ENCODE peak calls at places on chromosome 11, in nine cellular contexts. B, P, M, T, X, G, W, Y and V are unnamed samples.

GRCh38 chr11:64285885-64286800 is 495 bp downstream of the GPR137 start:
- DNase-seq in B (no peak), P (no peak), M (no peak), T (no peak), X (no peak), G (no peak), W (no peak), Y (peak), V (no peak)

GRCh38 chr11:31870609-31871309 is 59.6 kb upstream of the PAX6 start:
- DNase-seq in B (peak), P (peak), M (peak), T (peak), X (peak), G (peak), W (peak), Y (no peak), V (no peak)

GRCh38 chr11:63866211-63866610 is 27.3 kb downstream of the MARK2 start:
- DNase-seq in B (no peak), P (peak), M (no peak), T (peak), X (peak), G (peak), W (no peak), Y (peak), V (no peak)

GRCh38 chr11:73227571-73228211 is 9.6 kb downstream of the P2RY2 start:
- DNase-seq in B (no peak), P (peak), M (no peak), T (no peak), X (peak), G (no peak), W (no peak), Y (peak), V (no peak)

GRCh38 chr11:83685730-83686129 is 399.6 kb upstream of the CCDC90B start:
- DNase-seq in B (no peak), P (no peak), M (no peak), T (no peak), X (no peak), G (no peak), W (no peak), Y (no peak), V (no peak)

GRCh38 chr11:69471329-69472052 is 10.0 kb upstream of the LINC01488 start:
- DNase-seq in B (no peak), P (no peak), M (no peak), T (no peak), X (no peak), G (peak), W (no peak), Y (no peak), V (no peak)

GRCh38 chr11:92556435-92556834 is 331.8 kb downstream of the FAT3 start:
- DNase-seq in B (no peak), P (no peak), M (no peak), T (peak), X (no peak), G (peak), W (peak), Y (no peak), V (no peak)

GRCh38 chr11:81301426-81301825 is 1432.2 kb downstream of the FAM181B start:
- DNase-seq in B (no peak), P (no peak), M (no peak), T (no peak), X (no peak), G (no peak), W (no peak), Y (no peak), V (no peak)

GRCh38 chr11:102007567-102008437 is 39.4 kb upstream of the CFAP300 start:
- DNase-seq in B (no peak), P (peak), M (peak), T (peak), X (peak), G (peak), W (no peak), Y (no peak), V (peak)

GRCh38 chr11:127609025-127609788 is 608.6 kb upstream of the KIRREL3 start:
- DNase-seq in B (no peak), P (no peak), M (no peak), T (no peak), X (no peak), G (no peak), W (no peak), Y (no peak), V (no peak)

GRCh38 chr11:73313652-73314051 is 5.6 kb downstream of the ARHGEF17 start:
- DNase-seq in B (no peak), P (no peak), M (no peak), T (no peak), X (no peak), G (no peak), W (no peak), Y (no peak), V (no peak)

GRCh38 chr11:70605846-70606245 is 207.5 kb downstream of the CTTN start:
- DNase-seq in B (no peak), P (no peak), M (no peak), T (no peak), X (no peak), G (no peak), W (no peak), Y (no peak), V (no peak)

GRCh38 chr11:26992031-26992541 is 1.8 kb upstream of the FIBIN start:
- DNase-seq in B (no peak), P (no peak), M (no peak), T (peak), X (no peak), G (peak), W (peak), Y (no peak), V (peak)

GRCh38 chr11:59822989-59823566 is 12.5 kb upstream of the MRPL16 start:
- DNase-seq in B (no peak), P (no peak), M (peak), T (peak), X (no peak), G (peak), W (peak), Y (no peak), V (no peak)

GRCh38 chr11:106961048-106961447 is 57.2 kb downstream of the GUCY1A2 start:
- DNase-seq in B (no peak), P (no peak), M (no peak), T (no peak), X (no peak), G (no peak), W (no peak), Y (no peak), V (no peak)

GRCh38 chr11:86802146-86802545 is 1.8 kb downstream of the PRSS23 start:
- DNase-seq in B (no peak), P (no peak), M (no peak), T (peak), X (no peak), G (no peak), W (no peak), Y (no peak), V (no peak)

GRCh38 chr11:60864856-60865513 is 2.4 kb upstream of the ZP1 start:
- DNase-seq in B (peak), P (no peak), M (no peak), T (no peak), X (no peak), G (no peak), W (no peak), Y (no peak), V (no peak)

DNA sequence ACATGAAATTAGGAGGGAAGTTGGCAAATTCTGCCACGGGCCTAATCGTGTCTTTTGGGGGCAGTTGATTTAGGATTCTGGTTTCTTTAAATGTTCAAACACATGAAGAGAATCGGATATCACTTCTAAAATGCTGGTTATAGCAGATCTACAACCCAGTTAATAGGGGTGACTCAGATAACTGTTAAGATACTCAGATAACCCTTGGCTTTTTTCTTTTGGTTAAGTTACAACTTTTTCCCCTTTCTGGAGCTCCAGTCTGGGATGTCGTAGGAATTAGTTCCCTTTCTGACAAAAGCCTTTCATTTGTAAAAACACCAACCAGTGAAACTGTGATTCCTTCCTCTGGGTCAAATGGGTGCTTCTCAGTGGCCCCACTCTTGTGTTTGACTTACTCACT is 976 bp downstream of the DEPDC7 start:
- DNase-seq in B (no peak), P (no peak), M (no peak), T (no peak), X (no peak), G (no peak), W (no peak), Y (no peak), V (no peak)
- H3K4me3 ChIP-seq in B (peak), P (no peak), M (peak), T (peak), X (peak), G (peak), W (peak), Y (peak), V (peak)

DNA sequence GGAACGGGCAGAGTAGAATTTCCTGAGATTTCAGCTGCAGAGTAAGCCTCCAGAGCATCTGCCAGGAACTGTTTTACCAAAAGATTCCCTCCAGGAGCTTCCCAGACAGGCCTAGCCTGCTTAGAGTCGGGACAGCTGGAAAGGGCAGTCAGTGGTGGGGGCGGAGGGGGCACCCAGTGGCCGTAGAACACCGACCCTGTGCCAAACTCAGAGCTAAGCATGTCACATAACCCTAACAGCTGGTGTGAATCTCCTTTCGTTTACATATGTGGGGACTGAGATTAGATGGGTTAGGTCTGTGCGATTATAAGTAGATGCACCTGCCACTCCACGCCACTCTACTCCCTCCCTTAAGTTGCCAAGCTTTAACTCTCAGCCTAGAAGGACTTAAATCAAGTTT is 79.9 kb upstream of the CRTAM start:
- DNase-seq in B (no peak), P (no peak), M (no peak), T (no peak), X (no peak), G (no peak), W (no peak), Y (no peak), V (no peak)
- TF ChIP-seq CTCF in B (no peak), P (no peak), M (no peak), T (no peak), X (no peak), G (no peak), W (no peak), Y (no peak), V (no peak)

GRCh38 chr11:24357620-24358386 is 139.1 kb upstream of the LUZP2 start:
- DNase-seq in B (no peak), P (no peak), M (no peak), T (no peak), X (no peak), G (no peak), W (no peak), Y (no peak), V (no peak)
- H3K4me3 ChIP-seq in B (no peak), P (no peak), M (no peak), T (no peak), X (no peak), G (no peak), W (no peak), Y (no peak), V (no peak)

GRCh38 chr11:34363363-34364084 is 5.7 kb upstream of the ABTB2 start:
- DNase-seq in B (no peak), P (no peak), M (peak), T (no peak), X (no peak), G (no peak), W (no peak), Y (no peak), V (no peak)

GRCh38 chr11:34364102-34364501 is 6.3 kb upstream of the ABTB2 start:
- DNase-seq in B (no peak), P (no peak), M (no peak), T (no peak), X (no peak), G (peak), W (no peak), Y (no peak), V (no peak)

GRCh38 chr11:34366522-34366921 is 8.7 kb upstream of the ABTB2 start:
- DNase-seq in B (no peak), P (no peak), M (no peak), T (peak), X (no peak), G (no peak), W (no peak), Y (no peak), V (no peak)
- TF ChIP-seq CTCF in B (no peak), P (no peak), M (no peak), T (peak), X (peak), G (no peak), W (peak), Y (no peak), V (no peak)

GRCh38 chr11:839875-840617 is 2.3 kb downstream of the POLR2L start:
- DNase-seq in B (no peak), P (no peak), M (no peak), T (no peak), X (no peak), G (no peak), W (no peak), Y (no peak), V (no peak)
- H3K4me3 ChIP-seq in B (no peak), P (no peak), M (no peak), T (peak), X (no peak), G (no peak), W (no peak), Y (no peak), V (peak)